ENCODE peak calls at places on chromosomes 2 and 18, in four cellular contexts. L is T-helper 2 cell, X is MV-4-11, S is NCI-H345. O is an unnamed sample.

GRCh38 chr2:17482651-17483050 is 35.6 kb downstream of the RAD51AP2 start:
- DNase-seq in S (no peak), X (no peak), L (no peak), O (no peak)

GRCh38 chr2:65922794-65923193 is 490.4 kb upstream of the SPRED2 start:
- DNase-seq in L (no peak), S (no peak), X (peak), O (no peak)

GRCh38 chr2:240930631-240931318 is 24.6 kb downstream of the CROCC2 start:
- DNase-seq in S (no peak), X (no peak), L (no peak), O (no peak)

GRCh38 chr2:68855550-68855949 is 15.6 kb downstream of the BMP10 start:
- DNase-seq in L (no peak), X (no peak), S (no peak), O (no peak)

GRCh38 chr2:21413082-21413481 is 289.3 kb downstream of the TDRD15 start:
- DNase-seq in L (no peak), X (no peak), S (peak), O (no peak)

GRCh38 chr2:119338826-119339561 is 27.6 kb downstream of the C2orf76 start:
- DNase-seq in S (no peak), L (no peak), X (peak), O (no peak)

GRCh38 chr18:6553234-6553900 is 138.7 kb upstream of the L3MBTL4 start:
- DNase-seq in L (no peak), S (no peak), X (no peak), O (no peak)

GRCh38 chr2:36409971-36410370 is 54.4 kb downstream of the CRIM1 start:
- DNase-seq in S (no peak), X (no peak), L (no peak), O (peak)

GRCh38 chr18:13620206-13620672 is 106.1 kb downstream of the FAM210A start:
- DNase-seq in S (no peak), X (no peak), L (no peak), O (no peak)

GRCh38 chr2:196399736-196400691 is 228.6 kb upstream of the STK17B start:
- DNase-seq in S (no peak), X (peak), L (no peak), O (no peak)

GRCh38 chr2:168614291-168615018 is 158.4 kb downstream of the CERS6 start:
- DNase-seq in L (no peak), S (no peak), X (no peak), O (no peak)

GRCh38 chr2:28395334-28396061 is 2.8 kb downstream of the FOSL2 start:
- DNase-seq in S (no peak), X (peak), L (no peak), O (no peak)